ENCODE peak calls at places on chromosomes 7 and 10, in seven cellular contexts. Q is IMR-90, D is endothelial cell of umbilical vein, E is ovary, L is H54, W is adrenal gland, F is stomach. A is an unnamed sample.

GRCh38 chr7:8817448-8818036 is 384.1 kb downstream of the NXPH1 start:
- DNase-seq in Q (no peak), D (no peak), E (no peak), L (no peak), W (peak), F (peak), A (no peak)

GRCh38 chr10:26474062-26474461 is 35.9 kb downstream of the APBB1IP start:
- DNase-seq in Q (no peak), D (no peak), E (no peak), L (no peak), W (no peak), F (no peak), A (no peak)

GRCh38 chr10:96275685-96276418 is 4.5 kb upstream of the BLNK start:
- DNase-seq in Q (no peak), D (no peak), E (no peak), L (no peak), W (peak), F (peak), A (no peak)

GRCh38 chr7:117269417-117269816 is 53.4 kb downstream of the WNT2 start:
- DNase-seq in Q (peak), D (peak), E (no peak), L (peak), W (no peak), F (no peak), A (no peak)

GRCh38 chr10:86684305-86684704 is 16.0 kb downstream of the LDB3 start:
- DNase-seq in Q (peak), D (no peak), E (peak), L (no peak), W (peak), F (no peak), A (peak)

GRCh38 chr10:62048473-62048872 is 147.0 kb downstream of the ARID5B start:
- DNase-seq in Q (no peak), D (peak), E (no peak), L (no peak), W (no peak), F (no peak), A (no peak)

GRCh38 chr7:92313055-92313454 is 67.3 kb downstream of the ANKIB1 start:
- DNase-seq in Q (no peak), D (peak), E (no peak), L (no peak), W (no peak), F (no peak), A (no peak)

GRCh38 chr10:37495415-37495814 is 362.0 kb downstream of the ZNF248 start:
- DNase-seq in Q (no peak), D (no peak), E (no peak), L (no peak), W (no peak), F (no peak), A (no peak)

GRCh38 chr10:96973809-96974208 is 141.7 kb downstream of the LCOR start:
- DNase-seq in Q (no peak), D (no peak), E (no peak), L (no peak), W (no peak), F (no peak), A (peak)

GRCh38 chr10:95273393-95274312 is 17.1 kb downstream of the PDLIM1 start:
- DNase-seq in Q (peak), D (peak), E (no peak), L (peak), W (peak), F (no peak), A (no peak)

GRCh38 chr7:98251844-98252639 is at the start of gene TECPR1:
- DNase-seq in Q (peak), D (peak), E (peak), L (peak), W (peak), F (peak), A (peak)
- TF ChIP-seq POLR2A in Q (no peak), D (peak), E (peak), L (peak), W (no peak), F (no peak), A (peak)

GRCh38 chr7:35253680-35254495 is at the start of gene TBX20:
- DNase-seq in Q (peak), D (peak), E (no peak), L (no peak), W (peak), F (peak), A (peak)
- TF ChIP-seq POLR2A in Q (no peak), D (no peak), E (no peak), L (no peak), W (peak), F (no peak), A (no peak)

DNA sequence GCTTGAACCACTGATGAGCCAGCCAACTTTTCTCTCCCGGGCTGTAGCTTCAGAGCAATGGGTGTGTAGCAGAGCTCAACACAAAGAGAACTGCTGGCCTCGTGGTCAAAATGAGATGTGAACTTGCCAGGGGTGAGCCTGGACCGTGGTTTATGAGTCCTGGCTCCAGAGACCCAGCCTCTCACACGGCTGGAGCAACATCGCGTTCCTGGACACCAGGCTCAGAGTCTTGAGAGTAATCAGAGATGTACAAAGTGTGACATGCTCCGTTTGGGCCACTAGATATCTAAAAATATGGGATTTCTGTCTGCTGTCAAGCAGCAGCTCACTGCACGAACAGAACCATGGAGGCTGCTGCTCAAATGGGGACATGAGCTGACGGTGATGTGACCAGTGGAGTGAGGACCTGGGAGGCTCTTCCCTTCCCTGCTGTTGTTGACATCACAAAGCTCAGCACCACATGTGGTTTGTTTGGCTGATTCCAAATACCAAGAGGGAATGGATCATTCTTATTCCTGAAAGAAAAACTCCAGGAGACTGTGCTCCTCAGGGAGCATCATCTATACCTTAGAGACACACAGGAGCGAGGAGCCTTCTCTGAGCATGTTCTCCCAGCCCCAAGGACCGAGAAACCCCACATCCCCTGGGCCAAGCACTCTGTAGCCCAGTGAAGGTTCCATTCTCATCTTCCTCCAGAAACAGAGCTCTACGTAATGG is 9.2 kb upstream of the SVIL start:
- DNase-seq in Q (peak), D (no peak), E (no peak), L (no peak), W (no peak), F (no peak), A (no peak)
- TF ChIP-seq POLR2A in Q (no peak), D (no peak), E (no peak), L (no peak), W (no peak), F (no peak), A (no peak)

GRCh38 chr10:114279289-114279688 is 40.2 kb downstream of the VWA2 start:
- DNase-seq in Q (no peak), D (no peak), E (no peak), L (no peak), W (no peak), F (no peak), A (no peak)

GRCh38 chr10:114279886-114280644 is 41.0 kb downstream of the VWA2 start:
- DNase-seq in Q (no peak), D (no peak), E (no peak), L (no peak), W (no peak), F (peak), A (no peak)

GRCh38 chr10:114278140-114278883 is 39.3 kb downstream of the VWA2 start:
- DNase-seq in Q (no peak), D (no peak), E (no peak), L (no peak), W (no peak), F (peak), A (no peak)

GRCh38 chr10:114276671-114277070 is 37.6 kb downstream of the VWA2 start:
- DNase-seq in Q (no peak), D (no peak), E (no peak), L (no peak), W (no peak), F (peak), A (no peak)

DNA sequence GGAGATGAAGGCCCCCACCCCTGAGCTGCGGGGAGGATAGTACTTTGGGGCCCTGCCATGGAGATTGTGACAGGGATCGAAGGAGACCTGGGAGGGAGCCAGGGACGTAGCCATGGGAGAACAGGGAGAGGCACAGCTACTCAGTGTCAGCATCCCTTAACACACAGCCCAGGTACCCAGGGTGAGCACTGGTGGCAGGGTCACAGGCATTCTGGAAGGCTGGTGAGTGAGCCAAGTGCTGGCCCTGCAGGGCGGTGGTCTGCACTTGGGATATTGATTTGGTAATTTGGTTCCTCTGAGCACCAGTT is 39.8 kb downstream of the VWA2 start:
- DNase-seq in Q (no peak), D (no peak), E (no peak), L (no peak), W (no peak), F (no peak), A (no peak)
- TF ChIP-seq POLR2A in Q (no peak), D (no peak), E (no peak), L (no peak), W (no peak), F (no peak), A (no peak)

GRCh38 chr7:26200444-26201260 is at the start of gene HNRNPA2B1:
- DNase-seq in Q (peak), D (peak), E (peak), L (peak), W (peak), F (peak), A (peak)

GRCh38 chr7:26200113-26200443 is 468 bp downstream of the HNRNPA2B1 start:
- DNase-seq in Q (no peak), D (peak), E (peak), L (no peak), W (peak), F (peak), A (peak)

GRCh38 chr7:26202019-26202985 is 757 bp downstream of the CBX3 start:
- DNase-seq in Q (no peak), D (peak), E (peak), L (no peak), W (peak), F (peak), A (peak)

GRCh38 chr7:26199301-26200112 is 1.0 kb downstream of the HNRNPA2B1 start:
- DNase-seq in Q (peak), D (peak), E (peak), L (no peak), W (peak), F (peak), A (peak)

DNA sequence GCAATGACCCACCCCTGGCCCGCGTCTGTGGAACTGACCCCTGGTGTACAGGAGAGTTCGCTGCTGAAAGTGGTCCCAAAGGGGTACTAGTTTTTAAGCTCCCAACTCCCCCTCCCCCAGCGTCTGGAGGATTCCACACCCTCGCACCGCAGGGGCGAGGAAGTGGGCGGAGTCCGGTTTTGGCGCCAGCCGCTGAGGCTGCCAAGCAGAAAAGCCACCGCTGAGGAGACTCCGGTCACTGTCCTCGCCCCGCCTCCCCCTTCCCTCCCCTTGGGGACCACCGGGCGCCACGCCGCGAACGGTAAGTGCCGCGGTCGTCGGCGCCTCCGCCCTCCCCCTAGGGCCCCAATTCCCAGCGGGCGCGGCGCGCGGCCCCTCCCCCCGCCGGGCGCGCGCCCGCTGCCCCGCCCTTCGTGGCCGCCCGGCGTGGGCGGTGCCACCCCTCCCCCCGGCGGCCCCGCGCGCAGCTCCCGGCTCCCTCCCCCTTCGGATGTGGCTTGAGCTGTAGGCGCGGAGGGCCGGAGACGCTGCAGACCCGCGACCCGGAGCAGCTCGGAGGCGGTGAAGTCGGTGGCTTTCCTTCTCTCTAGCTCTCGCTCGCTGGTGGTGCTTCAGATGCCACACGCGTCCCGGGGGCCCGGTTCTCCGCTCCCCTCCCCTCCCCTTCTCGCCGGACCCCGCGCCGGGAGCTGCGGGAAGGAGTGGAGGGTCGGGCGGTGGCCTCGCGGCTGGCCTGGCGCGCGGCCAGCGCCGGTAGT is at the start of gene CBX3:
- DNase-seq in Q (peak), D (peak), E (peak), L (peak), W (peak), F (peak), A (peak)
- TF ChIP-seq POLR2A in Q (peak), D (peak), E (peak), L (peak), W (peak), F (no peak), A (no peak)

A was measured in erythroblast.